ENCODE peak calls at places on chromosome 14, in seven cellular contexts. F is HL-60; V is SK-N-SH; D is NCI-H460; T is suprapubic skin; H is stimulated activated CD8-positive, alpha-beta memory T cell treated with anti-CD3 and anti-CD28 coated beads, Interleukin-12 subunit alpha, Interleukin-12 subunit beta, amount 100 ng/mL, for 4 hours; I is Right ventricle myocardium superior. X is an unnamed sample.

GRCh38 chr14:99517643-99518381 is 36.6 kb downstream of the CCNK start:
- DNase-seq in I (peak), H (no peak), F (no peak), T (peak), V (peak), D (no peak), X (no peak)

GRCh38 chr14:51086044-51086443 is 8.9 kb downstream of the TRIM9 start:
- DNase-seq in F (no peak), V (no peak), D (no peak), I (no peak), T (no peak), H (no peak), X (no peak)

GRCh38 chr14:105146181-105146975 is 22.2 kb downstream of the JAG2 start:
- DNase-seq in V (no peak), F (no peak), T (no peak), H (no peak), D (no peak), I (peak), X (peak)

GRCh38 chr14:93496856-93497255 is 66.1 kb downstream of the UNC79 start:
- DNase-seq in T (no peak), V (no peak), D (no peak), I (no peak), H (no peak), F (no peak), X (no peak)

GRCh38 chr14:70871863-70872677 is 35.2 kb upstream of the PCNX1 start:
- DNase-seq in H (no peak), D (no peak), I (no peak), F (no peak), T (no peak), V (no peak), X (no peak)

GRCh38 chr14:39442293-39442692 is 10.1 kb upstream of the FBXO33 start:
- DNase-seq in D (no peak), V (no peak), H (no peak), I (no peak), F (no peak), T (no peak), X (peak)

GRCh38 chr14:105091335-105092123 is 26.3 kb upstream of the GPR132 start:
- DNase-seq in F (no peak), H (no peak), V (no peak), T (peak), D (peak), I (peak), X (peak)

GRCh38 chr14:90487462-90487861 is 90.6 kb downstream of the CALM1 start:
- DNase-seq in T (no peak), D (no peak), V (no peak), I (no peak), F (no peak), H (no peak), X (peak)

X was measured in RWPE2.